ENCODE peak calls at places on chromosomes 11 and 22, in seven cellular contexts. Y is A549, N is stomach, Q is right lobe of liver, S is tibial nerve, D is adrenal gland, G is K562. T is an unnamed sample. For H3K4me1 and H3K9me3, the result is how much of the 10 kb centered on the place peaks cover.

GRCh38 chr11:70303070-70303469 is 32.6 kb downstream of the PPFIA1 start:
- DNase-seq in Y (no peak), N (no peak), Q (no peak), S (no peak), D (peak), G (no peak), T (no peak)

GRCh38 chr11:12130180-12130980 is 20.0 kb downstream of the MICAL2 start:
- DNase-seq in Y (no peak), N (no peak), Q (no peak), S (no peak), D (no peak), G (no peak), T (no peak)

GRCh38 chr11:70688142-70688541 is 289.8 kb downstream of the CTTN start:
- DNase-seq in Y (no peak), N (no peak), Q (no peak), S (no peak), D (no peak), G (no peak), T (no peak)

GRCh38 chr22:42052765-42053164 is 17.8 kb downstream of the NAGA start:
- DNase-seq in Y (no peak), N (no peak), Q (no peak), S (no peak), D (no peak), G (no peak), T (no peak)

GRCh38 chr11:130677486-130678153 is 229.2 kb downstream of the ADAMTS15 start:
- DNase-seq in Y (no peak), N (no peak), Q (no peak), S (no peak), D (no peak), G (no peak), T (no peak)

GRCh38 chr22:49760280-49760629 is 67.4 kb downstream of the BRD1 start:
- DNase-seq in Y (no peak), N (no peak), Q (no peak), S (no peak), D (no peak), G (no peak), T (no peak)

GRCh38 chr11:121058941-121059340 is 35.0 kb downstream of the TBCEL start:
- DNase-seq in Y (no peak), N (no peak), Q (no peak), S (no peak), D (no peak), G (no peak), T (no peak)

GRCh38 chr22:27673839-27674238 is 127.7 kb downstream of the MN1 start:
- DNase-seq in Y (no peak), N (no peak), Q (no peak), S (no peak), D (no peak), G (no peak), T (no peak)

GRCh38 chr11:71323876-71324526 is 71.6 kb upstream of the SHANK2 start:
- DNase-seq in Y (no peak), N (no peak), Q (no peak), S (no peak), D (no peak), G (no peak), T (peak)

GRCh38 chr11:43518407-43519165 is 159.9 kb downstream of the TTC17 start:
- DNase-seq in Y (no peak), N (no peak), Q (no peak), S (no peak), D (peak), G (no peak), T (no peak)

GRCh38 chr11:112533682-112534081 is 273.0 kb upstream of the PLET1 start:
- DNase-seq in Y (no peak), N (no peak), Q (no peak), S (no peak), D (no peak), G (no peak), T (no peak)

GRCh38 chr22:24417901-24418641 is 9.3 kb upstream of the ADORA2A start:
- DNase-seq in Y (no peak), N (no peak), Q (no peak), S (no peak), D (no peak), G (no peak), T (no peak)

GRCh38 chr11:97751952-97752351 is 1268.8 kb upstream of the CNTN5 start:
- DNase-seq in Y (no peak), N (no peak), Q (no peak), S (no peak), D (no peak), G (no peak), T (no peak)

GRCh38 chr11:70503878-70504240 is 105.5 kb downstream of the CTTN start:
- DNase-seq in Y (no peak), N (no peak), Q (peak), S (no peak), D (no peak), G (peak), T (no peak)

GRCh38 chr11:2929880-2930704 is 872 bp upstream of the PHLDA2 start:
- DNase-seq in Y (peak), N (peak), Q (peak), S (no peak), D (no peak), G (peak), T (peak)

GRCh38 chr11:11261629-11262028 is 91.4 kb downstream of the CSNK2A3 start:
- DNase-seq in Y (no peak), N (no peak), Q (no peak), S (no peak), D (no peak), G (no peak), T (peak)

GRCh38 chr22:36065775-36066544 is 37.3 kb upstream of the RBFOX2 start:
- DNase-seq in Y (peak), N (peak), Q (peak), S (peak), D (peak), G (peak), T (peak)

GRCh38 chr11:75013051-75013450 is 24.3 kb downstream of the NEU3 start:
- DNase-seq in Y (no peak), N (no peak), Q (no peak), S (no peak), D (peak), G (peak), T (no peak)

GRCh38 chr11:120127236-120127635 is 10.7 kb downstream of the TRIM29 start:
- DNase-seq in Y (no peak), N (no peak), Q (no peak), S (no peak), D (no peak), G (no peak), T (no peak)

GRCh38 chr11:79520086-79520485 is 79.3 kb upstream of the TENM4 start:
- DNase-seq in Y (no peak), N (no peak), Q (no peak), S (no peak), D (no peak), G (no peak), T (no peak)

GRCh38 chr22:23520875-23521441 is 59.1 kb downstream of the IGLL1 start:
- DNase-seq in Y (peak), N (no peak), Q (peak), S (peak), D (no peak), G (peak), T (no peak)

GRCh38 chr11:85759915-85760314 is 51.0 kb downstream of the SYTL2 start:
- DNase-seq in Y (no peak), N (no peak), Q (no peak), S (no peak), D (no peak), G (no peak), T (no peak)

GRCh38 chr11:84634309-84634708 is 992.8 kb downstream of the DLG2 start:
- DNase-seq in Y (no peak), N (no peak), Q (no peak), S (no peak), D (no peak), G (no peak), T (no peak)

GRCh38 chr11:134418119-134418840 is 6.2 kb upstream of the B3GAT1 start:
- DNase-seq in Y (no peak), N (no peak), Q (no peak), S (no peak), D (no peak), G (no peak), T (no peak)

GRCh38 chr11:18936002-18936673 is 3.1 kb downstream of the MRGPRX1 start:
- DNase-seq in Y (no peak), N (no peak), Q (no peak), S (no peak), D (no peak), G (no peak), T (no peak)

GRCh38 chr11:44555031-44555800 is 10.2 kb upstream of the CD82 start:
- DNase-seq in Y (no peak), N (no peak), Q (no peak), S (no peak), D (no peak), G (no peak), T (no peak)

GRCh38 chr11:2549491-2549875 is 104.7 kb downstream of the KCNQ1 start:
- DNase-seq in Y (no peak), N (no peak), Q (peak), S (no peak), D (peak), G (no peak), T (no peak)

DNA sequence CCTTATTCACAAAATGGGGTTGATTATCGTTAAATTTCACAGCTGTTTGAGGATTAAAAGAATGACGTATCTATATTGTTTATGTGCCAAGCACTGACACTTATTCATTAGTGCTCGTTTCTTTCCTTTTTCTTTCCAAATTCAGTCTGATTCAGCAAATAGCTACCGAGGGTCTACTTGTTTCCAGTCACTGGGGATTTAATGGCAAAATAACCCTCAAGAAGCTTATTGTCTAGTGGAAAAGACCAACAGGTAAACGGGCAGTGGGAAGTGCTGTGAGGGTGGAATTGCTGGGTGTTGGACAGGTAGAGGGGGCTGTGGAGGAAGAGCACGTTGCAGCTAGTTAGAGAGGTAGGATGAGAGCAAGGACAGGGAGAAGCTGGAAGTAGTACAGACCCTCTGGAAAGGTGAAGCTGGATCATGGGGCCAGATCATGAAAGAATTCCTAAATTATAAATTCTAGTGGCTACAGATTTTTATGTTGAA is 48.3 kb upstream of the BIRC3 start:
- DNase-seq in Y (no peak), N (no peak), Q (no peak), S (no peak), D (no peak), G (no peak), T (no peak)
- H3K4me1 ChIP-seq in Y (under half), N (under half), Q (under half), S (under half), D (under half), G (under half), T (under half)

DNA sequence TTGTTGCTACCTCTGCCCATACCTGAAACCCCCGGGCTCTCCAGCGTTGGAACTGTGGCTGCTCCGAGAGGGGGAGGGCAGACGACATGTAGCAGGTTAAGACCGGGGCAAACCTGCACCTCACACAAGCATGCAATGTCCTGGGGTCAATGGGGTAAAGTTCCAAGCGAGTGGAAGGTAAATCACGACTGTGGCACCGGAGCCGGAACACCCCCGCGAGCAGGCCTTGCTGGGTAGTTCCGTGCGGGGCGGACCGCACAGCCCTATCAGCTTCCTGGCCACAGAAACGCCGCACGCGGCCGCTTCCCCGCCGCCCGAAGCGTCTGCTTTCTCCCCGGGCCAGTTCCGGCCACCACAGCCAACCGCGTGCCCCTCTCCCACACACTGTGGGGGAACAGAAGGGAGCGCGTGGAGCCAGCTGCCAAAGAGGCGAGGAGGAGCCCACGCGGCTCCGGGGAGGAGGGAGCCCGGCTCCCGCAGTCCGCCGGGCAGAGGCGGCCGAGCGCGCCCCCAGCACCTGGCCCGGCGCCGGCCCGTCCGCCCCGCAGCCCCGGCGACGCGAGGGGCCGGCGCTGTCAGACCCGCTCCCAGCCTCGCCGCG is 1.6 kb downstream of the SPTBN2 start:
- DNase-seq in Y (peak), N (peak), Q (peak), S (no peak), D (no peak), G (peak), T (no peak)
- TF ChIP-seq POLR2A in Y (peak), N (no peak), Q (peak), S (no peak), D (no peak), G (peak), T (no peak)

GRCh38 chr11:50412832-50413231 is 380.2 kb downstream of the OR4C45 start:
- DNase-seq in Y (no peak), N (no peak), Q (no peak), S (no peak), D (no peak), G (no peak), T (no peak)
- H3K9me3 ChIP-seq in Y (under half), N (half or more), Q (under half), S (under half), D (under half), G (under half), T (under half)

GRCh38 chr11:73323464-73323863 is 15.4 kb downstream of the ARHGEF17 start:
- DNase-seq in Y (no peak), N (peak), Q (peak), S (peak), D (peak), G (peak), T (peak)

GRCh38 chr11:73322986-73323306 is 14.9 kb downstream of the ARHGEF17 start:
- DNase-seq in Y (no peak), N (no peak), Q (no peak), S (no peak), D (no peak), G (no peak), T (no peak)

GRCh38 chr11:73325036-73325981 is 17.2 kb downstream of the ARHGEF17 start:
- DNase-seq in Y (no peak), N (no peak), Q (no peak), S (no peak), D (no peak), G (no peak), T (no peak)

GRCh38 chr11:73324116-73324515 is 16.0 kb downstream of the ARHGEF17 start:
- DNase-seq in Y (no peak), N (peak), Q (no peak), S (no peak), D (no peak), G (no peak), T (no peak)

GRCh38 chr11:73324665-73325035 is 16.6 kb downstream of the ARHGEF17 start:
- DNase-seq in Y (no peak), N (no peak), Q (no peak), S (no peak), D (no peak), G (no peak), T (no peak)
- H3K4me1 ChIP-seq in Y (under half), N (half or more), Q (under half), S (under half), D (under half), G (under half), T (half or more)

GRCh38 chr11:33025339-33025722 is 9.7 kb downstream of the DEPDC7 start:
- DNase-seq in Y (no peak), N (no peak), Q (no peak), S (no peak), D (no peak), G (no peak), T (no peak)
- TF ChIP-seq POLR2A in Y (no peak), N (no peak), Q (no peak), S (no peak), D (no peak), G (no peak), T (no peak)

GRCh38 chr11:29773656-29774264 is 243.1 kb downstream of the KCNA4 start:
- DNase-seq in Y (no peak), N (no peak), Q (no peak), S (no peak), D (no peak), G (no peak), T (no peak)
- H3K9me3 ChIP-seq in Y (under half), N (under half), Q (under half), S (under half), D (under half), G (under half), T (under half)

DNA sequence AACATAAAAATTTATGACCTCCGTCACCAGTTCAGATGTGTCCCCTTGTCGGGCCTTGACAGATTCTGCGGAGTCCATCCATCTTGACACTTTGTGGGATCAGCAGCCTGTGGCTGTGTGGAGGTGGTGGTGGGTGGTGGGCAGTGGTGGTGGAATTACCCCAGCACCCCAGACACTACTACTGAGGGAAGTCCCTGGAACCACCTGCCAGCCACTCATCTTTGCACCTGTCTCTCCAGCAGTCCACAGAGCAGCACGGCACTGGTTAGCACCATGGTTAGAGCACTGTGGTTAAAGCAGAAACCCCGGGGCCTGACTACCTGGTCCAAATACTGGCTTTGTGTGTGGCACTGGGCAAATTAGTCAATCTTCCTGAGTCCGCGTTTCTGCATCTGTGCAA is 83.3 kb downstream of the DSCAML1 start:
- DNase-seq in Y (no peak), N (no peak), Q (no peak), S (no peak), D (no peak), G (no peak), T (no peak)
- H3K4me1 ChIP-seq in Y (under half), N (under half), Q (under half), S (under half), D (under half), G (under half), T (under half)

DNA sequence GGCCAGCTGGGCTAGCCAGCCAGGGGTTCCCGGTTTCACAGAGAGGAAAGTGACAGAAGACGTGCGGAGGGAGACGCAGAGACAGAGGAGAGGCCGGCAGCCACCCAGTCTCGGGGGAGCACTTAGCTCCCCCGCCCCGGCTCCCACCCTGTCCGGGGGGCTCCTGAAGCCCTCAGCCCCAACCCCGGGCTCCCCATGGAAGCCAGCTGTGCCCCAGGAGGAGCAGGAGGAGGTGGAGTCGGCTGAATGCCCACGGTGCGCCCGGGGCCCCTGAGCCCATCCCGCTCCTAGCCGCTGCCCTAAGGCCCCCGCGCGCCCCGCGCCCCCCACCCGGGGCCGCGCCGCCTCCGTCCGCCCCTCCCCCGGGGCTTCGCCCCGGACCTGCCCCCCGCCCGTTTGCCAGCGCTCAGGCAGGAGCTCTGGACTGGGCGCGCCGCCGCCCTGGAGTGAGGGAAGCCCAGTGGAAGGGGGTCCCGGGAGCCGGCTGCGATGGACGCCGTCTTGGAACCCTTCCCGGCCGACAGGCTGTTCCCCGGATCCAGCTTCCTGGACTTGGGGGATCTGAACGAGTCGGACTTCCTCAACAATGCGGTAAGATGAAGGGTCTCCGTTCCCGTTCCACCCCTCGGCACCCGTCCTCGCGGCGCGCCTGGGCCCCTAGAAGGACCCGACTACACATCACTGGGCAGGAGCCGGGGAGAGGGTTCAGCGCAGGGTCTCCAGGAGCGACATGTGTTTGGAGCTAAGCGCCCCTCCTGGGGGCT is at the start of gene CREB3L1:
- DNase-seq in Y (no peak), N (peak), Q (no peak), S (no peak), D (peak), G (peak), T (peak)
- TF ChIP-seq POLR2A in Y (no peak), N (no peak), Q (no peak), S (no peak), D (no peak), G (no peak), T (peak)

T was measured in Peyer's patch.